ENCODE peak calls at places on chromosomes 4 and X, in four cellular contexts. Z is HCT116, X is GM23248, Q is fibroblast of lung. D is an unnamed sample. For H3K27me3, the result is how much of the 10 kb centered on the place peaks cover.

GRCh38 chr4:173420324-173420752 is 21.4 kb upstream of the SCRG1 start:
- DNase-seq in Z (peak), X (peak), Q (peak), D (no peak)

GRCh38 chr4:1293981-1294380 is 4.3 kb downstream of the MAEA start:
- DNase-seq in Z (no peak), X (no peak), Q (no peak), D (no peak)

GRCh38 chr4:99610605-99611172 is 36.1 kb downstream of the MTTP start:
- DNase-seq in Z (no peak), X (peak), Q (peak), D (no peak)

GRCh38 chrX:155031657-155032056 is 5.0 kb downstream of the FUNDC2 start:
- DNase-seq in Z (no peak), X (no peak), Q (peak), D (no peak)

GRCh38 chr4:134911941-134912340 is 710.4 kb upstream of the PABPC4L start:
- DNase-seq in Z (no peak), X (no peak), Q (no peak), D (no peak)

GRCh38 chrX:45722471-45722870 is 521.8 kb upstream of the DIPK2B start:
- DNase-seq in Z (no peak), X (no peak), Q (no peak), D (no peak)

GRCh38 chr4:84971319-84971932 is 4.9 kb upstream of the WDFY3 start:
- DNase-seq in Z (peak), X (peak), Q (peak), D (peak)

GRCh38 chr4:28421221-28421620 is 1560.6 kb downstream of the STIM2 start:
- DNase-seq in Z (no peak), X (peak), Q (no peak), D (peak)

GRCh38 chrX:19791562-19791961 is 95.8 kb downstream of the SH3KBP1 start:
- DNase-seq in Z (no peak), X (peak), Q (peak), D (no peak)

GRCh38 chrX:150486011-150486410 is 82.4 kb upstream of the MTM1 start:
- DNase-seq in Z (peak), X (peak), Q (peak), D (peak)

GRCh38 chr4:162403956-162404355 is 240.2 kb upstream of the FSTL5 start:
- DNase-seq in Z (no peak), X (no peak), Q (no peak), D (no peak)

GRCh38 chr4:77818077-77818666 is 996 bp downstream of the CNOT6L start:
- DNase-seq in Z (peak), X (peak), Q (peak), D (peak)

GRCh38 chr4:161696957-161697356 is 466.8 kb downstream of the FSTL5 start:
- DNase-seq in Z (no peak), X (no peak), Q (no peak), D (no peak)

GRCh38 chrX:6226646-6227444 is 1.8 kb downstream of the NLGN4X start:
- DNase-seq in Z (no peak), X (no peak), Q (no peak), D (no peak)

GRCh38 chrX:130482871-130483270 is 81.1 kb downstream of the RBMX2 start:
- DNase-seq in Z (no peak), X (no peak), Q (no peak), D (no peak)

GRCh38 chrX:2374086-2374485 is 126.7 kb downstream of the DHRSX start:
- DNase-seq in Z (no peak), X (peak), Q (peak), D (no peak)

GRCh38 chrX:134622813-134623185 is 35.5 kb downstream of the PLAC1 start:
- DNase-seq in Z (no peak), X (peak), Q (no peak), D (peak)

GRCh38 chrX:5823861-5824260 is 404.8 kb downstream of the NLGN4X start:
- DNase-seq in Z (no peak), X (no peak), Q (no peak), D (no peak)

GRCh38 chr4:51843309-51844156 is 580 bp downstream of the DCUN1D4 start:
- DNase-seq in Z (no peak), X (peak), Q (peak), D (peak)

GRCh38 chr4:156756118-156756517 is 215.5 kb downstream of the PDGFC start:
- DNase-seq in Z (no peak), X (peak), Q (peak), D (no peak)

GRCh38 chr4:87081826-87082225 is 138.6 kb downstream of the KLHL8 start:
- DNase-seq in Z (no peak), X (peak), Q (no peak), D (no peak)

GRCh38 chrX:22357621-22358020 is 84.9 kb downstream of the CBLL2 start:
- DNase-seq in Z (no peak), X (no peak), Q (no peak), D (no peak)

GRCh38 chrX:123959281-123960063 is 2.0 kb upstream of the STAG2 start:
- DNase-seq in Z (no peak), X (peak), Q (peak), D (peak)

GRCh38 chr4:128854433-128854832 is 44.9 kb downstream of the JADE1 start:
- DNase-seq in Z (no peak), X (peak), Q (no peak), D (no peak)

GRCh38 chr4:13547563-13548041 is 3.3 kb upstream of the NKX3-2 start:
- DNase-seq in Z (no peak), X (no peak), Q (no peak), D (no peak)

GRCh38 chr4:13546855-13547562 is 2.7 kb upstream of the NKX3-2 start:
- DNase-seq in Z (no peak), X (no peak), Q (no peak), D (no peak)

GRCh38 chr4:13548984-13549546 is 4.8 kb upstream of the NKX3-2 start:
- DNase-seq in Z (peak), X (peak), Q (peak), D (peak)

GRCh38 chr4:13546374-13546854 is 2.1 kb upstream of the NKX3-2 start:
- DNase-seq in Z (no peak), X (no peak), Q (no peak), D (no peak)

GRCh38 chr4:13548059-13548983 is 4.0 kb upstream of the NKX3-2 start:
- DNase-seq in Z (no peak), X (peak), Q (no peak), D (no peak)
- H3K27me3 ChIP-seq in Z (under half), X (half or more), Q (under half), D (under half)

DNA sequence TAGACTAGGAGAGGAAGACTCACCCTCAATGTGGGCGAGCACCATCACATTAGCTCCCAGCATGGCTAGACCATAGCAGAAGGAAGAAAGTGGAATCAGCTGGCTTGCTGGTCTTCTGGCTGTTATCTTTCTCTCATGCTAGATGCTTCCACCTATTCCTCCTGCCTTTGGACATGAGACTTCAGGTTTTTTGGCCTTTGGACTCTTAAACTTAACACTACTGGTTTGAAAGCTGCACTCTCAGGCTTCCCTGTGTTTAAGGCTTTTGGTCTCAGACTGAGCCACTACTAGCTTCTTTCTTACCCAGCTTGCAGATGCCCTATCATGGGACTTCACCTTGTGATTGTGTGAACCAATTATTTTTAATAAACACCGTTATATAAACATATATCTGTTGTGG is 39.0 kb upstream of the UGT2B4 start:
- DNase-seq in Z (no peak), X (no peak), Q (no peak), D (no peak)
- H3K4me2 ChIP-seq in Z (no peak), X (no peak), Q (no peak), D (no peak)

GRCh38 chrX:110743679-110744340 is 51.8 kb downstream of the CHRDL1 start:
- DNase-seq in Z (no peak), X (peak), Q (peak), D (peak)
- H3K27me3 ChIP-seq in Z (under half), X (under half), Q (under half), D (under half)

DNA sequence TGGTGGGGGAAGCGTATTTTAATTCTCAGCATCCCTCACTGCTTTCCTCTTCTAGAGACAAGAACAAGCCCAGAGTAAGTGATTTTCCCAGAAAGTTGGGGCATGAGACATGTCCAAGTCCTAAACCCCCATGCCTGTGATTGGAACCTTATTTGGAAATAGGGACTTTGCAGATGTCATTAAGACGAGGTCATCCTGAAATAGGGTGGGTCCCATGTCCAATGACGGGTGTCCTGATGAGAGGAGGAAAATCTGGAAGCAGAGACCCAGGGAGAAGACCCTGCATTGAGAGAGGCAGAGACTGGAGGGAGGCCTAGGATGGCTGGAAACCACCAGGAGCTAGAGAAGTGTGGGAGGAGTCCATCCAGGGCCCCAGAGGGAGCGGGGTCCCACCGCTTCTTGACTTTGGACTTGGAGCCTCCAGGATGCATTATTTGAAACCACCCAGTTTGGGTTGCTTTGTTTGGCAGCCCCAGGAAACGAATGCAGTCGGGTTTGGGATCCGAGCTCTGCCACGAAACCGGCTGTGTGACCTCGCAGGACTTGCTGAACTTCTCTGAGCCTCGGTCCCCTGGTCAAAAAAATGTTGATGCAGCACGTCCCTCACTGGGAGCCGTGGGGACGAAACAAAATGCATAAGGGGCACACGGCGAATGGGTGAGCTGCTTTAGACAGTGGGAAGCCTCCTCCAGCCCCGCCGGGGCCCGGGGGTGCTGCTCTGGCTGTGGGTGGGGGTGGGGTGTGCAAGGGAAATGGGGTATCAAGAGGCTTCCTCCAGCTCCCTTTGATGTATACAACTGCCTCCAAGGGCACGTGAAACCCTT is 113.9 kb downstream of the CPZ start:
- DNase-seq in Z (no peak), X (no peak), Q (no peak), D (no peak)
- H3K4me2 ChIP-seq in Z (no peak), X (no peak), Q (no peak), D (no peak)

D was measured in mammary epithelial cell.